ENCODE peak calls at places on chromosomes 11 and 22, in six cellular contexts. N is psoas muscle, V is fibroblast of the aortic adventitia, E is hepatocyte, K is mucosa of descending colon, T is fibroblast of mammary gland. R is an unnamed sample.

GRCh38 chr11:120723751-120724150 is 212.2 kb downstream of the GRIK4 start:
- DNase-seq in E (no peak), N (no peak), V (no peak), T (no peak), K (no peak), R (no peak)

GRCh38 chr22:38050720-38051119 is 6.5 kb upstream of the PICK1 start:
- DNase-seq in T (no peak), N (no peak), V (no peak), K (no peak), E (no peak), R (no peak)

GRCh38 chr22:43436536-43437267 is 24.9 kb downstream of the MPPED1 start:
- DNase-seq in T (no peak), V (no peak), E (no peak), K (no peak), N (no peak), R (peak)

GRCh38 chr22:23750744-23751440 is at the start of gene ZNF70:
- DNase-seq in T (peak), E (peak), V (peak), N (peak), K (peak), R (peak)

GRCh38 chr22:47282366-47282765 is 519.9 kb downstream of the TBC1D22A start:
- DNase-seq in K (no peak), V (no peak), E (no peak), N (no peak), T (no peak), R (no peak)

GRCh38 chr22:26536056-26536761 is 23.9 kb upstream of the TFIP11 start:
- DNase-seq in E (no peak), K (no peak), N (no peak), V (no peak), T (peak), R (no peak)

GRCh38 chr11:125903753-125904659 is at the start of gene DDX25:
- DNase-seq in T (no peak), E (peak), V (no peak), K (no peak), N (no peak), R (peak)

GRCh38 chr22:23824476-23825245 is 14.1 kb downstream of the DERL3 start:
- DNase-seq in V (no peak), N (peak), K (no peak), E (no peak), T (no peak), R (no peak)

GRCh38 chr11:17559341-17560087 is 12.5 kb downstream of the OTOG start:
- DNase-seq in K (no peak), E (no peak), V (no peak), T (no peak), N (no peak), R (no peak)

DNA sequence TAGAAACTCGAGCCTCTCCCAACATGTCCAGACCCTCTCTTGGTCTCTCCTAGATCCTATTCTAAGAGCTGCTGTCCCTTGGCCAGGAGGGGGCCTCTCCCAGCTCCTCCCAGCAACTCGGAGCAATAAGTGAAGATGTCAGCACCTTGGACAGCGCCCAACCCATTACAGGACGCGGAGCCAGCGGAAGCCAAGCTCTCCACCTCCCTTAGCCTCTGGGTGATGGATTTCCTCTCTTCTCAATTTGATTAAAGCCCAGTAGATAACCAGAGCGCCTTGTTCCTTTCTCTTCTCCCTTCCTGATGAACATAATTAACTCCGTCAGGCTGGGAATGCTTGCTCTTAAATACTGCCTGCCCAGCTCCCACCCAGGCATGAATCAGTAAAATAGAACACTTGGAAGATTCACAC is 26.2 kb upstream of the TPBGL start:
- DNase-seq in T (peak), N (peak), V (peak), E (peak), K (peak), R (peak)
- H3K4me3 ChIP-seq in T (no peak), N (no peak), V (no peak), E (no peak), K (no peak), R (no peak)

DNA sequence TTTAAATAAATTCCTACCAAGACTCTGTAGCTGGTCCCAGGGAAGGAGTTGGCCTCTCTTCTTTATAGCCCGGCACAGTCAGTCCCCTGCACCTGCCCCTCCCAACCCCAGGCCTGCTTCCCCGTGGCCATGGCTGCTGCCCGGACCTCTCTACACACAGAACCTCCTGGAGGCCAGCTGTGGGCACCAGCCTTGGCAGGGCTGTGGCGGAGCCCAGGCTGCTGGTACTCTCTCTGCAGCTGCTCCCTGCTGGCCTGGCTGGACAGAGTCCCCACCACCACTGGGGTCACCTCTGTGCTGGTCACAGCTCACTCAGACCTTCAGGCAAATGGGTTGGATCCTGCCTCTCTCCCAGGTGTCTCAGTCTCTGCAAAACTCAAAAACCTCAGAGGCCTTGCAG is 69.3 kb downstream of the LRP5 start:
- DNase-seq in V (no peak), T (no peak), E (no peak), N (peak), K (no peak), R (no peak)
- H3K4me3 ChIP-seq in V (no peak), T (no peak), E (no peak), N (no peak), K (no peak), R (no peak)

GRCh38 chr11:79480864-79481263 is 40.0 kb upstream of the TENM4 start:
- DNase-seq in V (no peak), K (peak), T (no peak), N (no peak), E (no peak), R (no peak)
- H3K4me3 ChIP-seq in V (no peak), K (no peak), T (no peak), N (no peak), E (no peak), R (no peak)

GRCh38 chr11:128697645-128698174 is 3.8 kb downstream of the FLI1 start:
- DNase-seq in N (no peak), K (no peak), E (no peak), T (no peak), V (no peak), R (no peak)
- H3K4me3 ChIP-seq in N (peak), K (no peak), E (no peak), T (no peak), V (no peak), R (no peak)

GRCh38 chr22:49914256-49914655 is 4.0 kb downstream of the ALG12 start:
- DNase-seq in E (no peak), T (no peak), K (no peak), V (no peak), N (peak), R (no peak)

GRCh38 chr22:49918911-49919881 is 762 bp downstream of the CRELD2 start:
- DNase-seq in T (no peak), E (no peak), K (no peak), V (no peak), N (no peak), R (peak)

GRCh38 chr22:49915610-49916009 is 2.6 kb downstream of the ALG12 start:
- DNase-seq in E (no peak), T (no peak), V (no peak), K (no peak), N (peak), R (no peak)

GRCh38 chr22:49917997-49918910 is at the start of the genes ALG12 and CRELD2:
- DNase-seq in N (peak), E (peak), V (peak), K (peak), T (peak), R (peak)

GRCh38 chr22:49916851-49917250 is 1.4 kb downstream of the ALG12 start:
- DNase-seq in K (no peak), V (no peak), E (no peak), T (no peak), N (no peak), R (no peak)
- H3K4me3 ChIP-seq in K (no peak), V (no peak), E (no peak), T (no peak), N (peak), R (no peak)

GRCh38 chr22:35619336-35620094 is 2.4 kb upstream of the MB start:
- DNase-seq in N (no peak), T (no peak), K (peak), E (no peak), V (no peak), R (no peak)

GRCh38 chr22:35620624-35621245 is 3.6 kb upstream of the MB start:
- DNase-seq in N (peak), V (peak), T (peak), K (no peak), E (peak), R (no peak)

GRCh38 chr22:35618427-35619223 is 1.5 kb upstream of the MB start:
- DNase-seq in K (no peak), E (no peak), N (no peak), T (no peak), V (no peak), R (no peak)

GRCh38 chr22:35622132-35622913 is 5.2 kb upstream of the MB start:
- DNase-seq in V (no peak), E (peak), K (peak), N (peak), T (no peak), R (peak)

DNA sequence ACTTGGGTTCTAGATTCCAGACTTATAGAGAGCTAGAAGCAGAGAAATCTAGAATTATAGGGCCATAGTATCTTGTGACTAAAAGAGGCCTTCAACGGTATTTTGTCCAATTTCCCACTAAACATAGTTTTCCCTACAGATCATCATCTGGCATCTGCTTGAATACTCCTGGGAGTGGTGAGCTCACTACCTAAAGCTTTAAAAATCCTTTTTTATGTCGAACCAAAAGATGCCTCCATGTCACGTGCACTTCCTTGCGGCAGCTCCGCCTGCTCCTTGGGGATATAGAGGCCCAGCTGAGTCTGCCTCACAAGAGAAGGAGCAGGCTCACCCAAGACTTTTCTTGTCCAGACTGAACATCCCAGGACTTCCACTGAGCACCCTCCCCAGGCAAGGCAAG is 4.3 kb upstream of the MB start:
- DNase-seq in V (peak), N (no peak), T (peak), K (no peak), E (no peak), R (no peak)
- H3K4me3 ChIP-seq in V (no peak), N (peak), T (no peak), K (no peak), E (no peak), R (no peak)

GRCh38 chr11:118841469-118842222 is 42.0 kb upstream of the CXCR5 start:
- DNase-seq in T (no peak), E (no peak), K (peak), N (no peak), V (no peak), R (no peak)
- H3K4me3 ChIP-seq in T (no peak), E (no peak), K (no peak), N (no peak), V (no peak), R (no peak)

DNA sequence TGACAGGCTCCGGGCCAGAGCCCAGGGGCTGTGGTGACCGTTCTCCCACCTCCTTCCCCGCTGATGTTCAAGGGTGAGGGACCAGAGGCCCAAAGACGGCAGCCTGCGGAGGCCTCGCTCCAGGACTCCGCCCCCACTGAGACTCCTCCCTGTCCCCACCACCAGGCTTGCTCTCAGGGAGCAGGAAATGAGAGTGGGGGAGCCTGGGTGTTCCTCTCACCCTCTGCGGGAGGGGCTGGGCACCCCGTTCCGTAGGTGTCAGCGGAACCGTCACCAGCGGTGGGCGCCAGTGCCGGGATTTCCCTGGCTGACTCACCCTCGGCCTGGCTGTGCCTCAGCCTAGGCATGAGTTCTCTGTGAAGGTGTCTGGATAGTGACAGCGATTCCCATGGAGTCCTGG is 15.7 kb downstream of the DAGLA start:
- DNase-seq in E (peak), N (peak), T (peak), K (peak), V (peak), R (peak)
- H3K4me3 ChIP-seq in E (no peak), N (peak), T (peak), K (no peak), V (no peak), R (no peak)

GRCh38 chr22:17370036-17370765 is 941 bp downstream of the CECR2 start:
- DNase-seq in E (peak), T (no peak), N (peak), V (no peak), K (no peak), R (peak)
- H3K4me3 ChIP-seq in E (peak), T (no peak), N (peak), V (no peak), K (no peak), R (peak)

R was measured in H7.